ENCODE peak calls at places on chromosomes 11 and 22, in nine cellular contexts. J is neural progenitor cell, K is coronary artery, D is brain microvascular endothelial cell, C is AG04450, S is stomach, Z is thoracic aorta, V is upper lobe of right lung, G is fibroblast of mammary gland. B is an unnamed sample.

GRCh38 chr11:56642339-56642738 is at the start of gene OR5AP2:
- DNase-seq in C (no peak), S (no peak), G (no peak), K (no peak), V (no peak), J (no peak), D (no peak), Z (no peak), B (no peak)

GRCh38 chr22:50190182-50190951 is 4.7 kb downstream of the TRABD start:
- DNase-seq in Z (no peak), J (peak; percentile 68), D (no peak), G (peak; percentile 52), K (no peak), S (peak; percentile 88), V (peak; percentile 94), C (no peak), B (peak; percentile 76)

GRCh38 chr22:25023879-25024278 is 71.4 kb downstream of the KIAA1671 start:
- DNase-seq in V (no peak), G (no peak), J (no peak), C (no peak), Z (no peak), D (no peak), K (no peak), S (no peak), B (no peak)

GRCh38 chr22:49210606-49211005 is 617.1 kb downstream of the BRD1 start:
- DNase-seq in J (no peak), D (no peak), C (no peak), G (no peak), Z (no peak), V (peak; percentile 12), K (no peak), S (no peak), B (no peak)

GRCh38 chr11:18365736-18366135 is 28.6 kb upstream of the LDHA start:
- DNase-seq in C (no peak), K (no peak), S (no peak), Z (no peak), G (no peak), V (no peak), J (no peak), D (no peak), B (no peak)

GRCh38 chr22:32219030-32219429 is 14.2 kb upstream of the RFPL2 start:
- DNase-seq in Z (no peak), G (no peak), V (no peak), D (no peak), S (no peak), K (no peak), J (no peak), C (no peak), B (no peak)

GRCh38 chr11:47393163-47394049 is 15.0 kb upstream of the SLC39A13 start:
- DNase-seq in S (no peak), J (peak; percentile 0), V (peak; percentile 76), Z (no peak), D (peak; percentile 57), C (peak; percentile 53), G (peak; percentile 64), K (no peak), B (no peak)

GRCh38 chr22:38869663-38870062 is 2.4 kb downstream of the CBX6 start:
- DNase-seq in K (no peak), D (no peak), S (no peak), J (no peak), Z (no peak), C (no peak), G (no peak), V (no peak), B (no peak)

GRCh38 chr11:79694368-79694767 is 253.5 kb upstream of the TENM4 start:
- DNase-seq in C (no peak), K (no peak), J (no peak), G (no peak), S (no peak), D (no peak), Z (no peak), V (no peak), B (no peak)

GRCh38 chr11:78251083-78251699 is 62.5 kb downstream of the USP35 start:
- DNase-seq in S (no peak), J (no peak), C (no peak), D (peak; percentile 31), V (no peak), Z (no peak), K (no peak), G (peak; percentile 42), B (no peak)

GRCh38 chr11:67082071-67082791 is 25.6 kb downstream of the RHOD start:
- DNase-seq in D (no peak), C (no peak), K (no peak), V (no peak), S (no peak), J (peak; percentile 45), G (peak; percentile 12), Z (no peak), B (no peak)

GRCh38 chr11:27282141-27282590 is 80.8 kb downstream of the CCDC34 start:
- DNase-seq in J (no peak), C (peak; percentile 72), D (peak; percentile 93), V (no peak), K (peak; percentile 85), G (peak; percentile 95), Z (peak; percentile 26), S (no peak), B (no peak)

GRCh38 chr11:128232588-128232987 is 354.8 kb downstream of the ETS1 start:
- DNase-seq in Z (no peak), S (no peak), J (no peak), K (no peak), D (no peak), C (no peak), G (no peak), V (no peak), B (no peak)

GRCh38 chr22:37678372-37678771 is 2.9 kb downstream of the LGALS1 start:
- DNase-seq in S (no peak), Z (no peak), G (no peak), D (no peak), C (no peak), V (no peak), K (no peak), J (no peak), B (no peak)
- H3K4me3 ChIP-seq in S (no peak overlapping the region), Z (peak overlapping the region; percentile 89), G (peak overlapping the region; percentile 99), D (peak overlapping the region; percentile 93), C (peak overlapping the region; percentile 97), V (no peak overlapping the region), K (no peak overlapping the region), J (no peak overlapping the region), B (no peak overlapping the region)

GRCh38 chr22:17222503-17222902 is 3.3 kb upstream of the ADA2 start:
- DNase-seq in S (no peak), C (no peak), Z (no peak), G (no peak), K (no peak), D (no peak), J (no peak), V (no peak), B (no peak)

GRCh38 chr22:17214416-17215043 is 4.7 kb downstream of the ADA2 start:
- DNase-seq in S (no peak), D (no peak), Z (no peak), J (no peak), G (no peak), V (no peak), K (no peak), C (no peak), B (no peak)

GRCh38 chr22:17213976-17214375 is 5.3 kb downstream of the ADA2 start:
- DNase-seq in S (peak; percentile 38), C (no peak), K (no peak), Z (no peak), D (peak; percentile 27), J (peak; percentile 34), V (peak; percentile 75), G (peak; percentile 37), B (no peak)

GRCh38 chr22:17217179-17217578 is 2.1 kb downstream of the ADA2 start:
- DNase-seq in Z (no peak), D (no peak), S (no peak), J (peak; percentile 33), V (no peak), K (no peak), C (no peak), G (no peak), B (peak; percentile 73)

DNA sequence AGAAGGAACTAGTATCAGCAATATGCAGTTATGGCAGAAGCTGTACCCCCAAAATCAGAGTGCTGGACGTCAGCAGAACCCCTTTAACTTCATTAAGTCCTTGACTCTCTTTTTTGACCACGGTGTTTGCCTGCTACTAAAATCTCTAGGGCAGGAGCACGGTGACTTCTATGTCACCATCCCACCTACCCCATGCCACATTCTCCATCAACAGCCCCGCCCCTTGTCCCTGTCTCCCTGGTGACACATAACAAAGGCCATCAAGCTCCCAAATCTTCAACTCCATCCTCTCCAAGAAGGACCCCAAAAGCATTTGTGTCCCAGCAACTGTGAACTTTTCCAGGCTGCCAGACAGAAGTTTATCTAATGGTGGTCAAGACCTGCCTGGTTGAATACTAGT is 894 bp downstream of the ADA2 start:
- DNase-seq in J (no peak), C (no peak), Z (no peak), D (no peak), S (no peak), G (no peak), K (no peak), V (no peak), B (no peak)
- H3K4me3 ChIP-seq in J (no peak overlapping the region), C (no peak overlapping the region), Z (peak overlapping the region; percentile 52), D (no peak overlapping the region), S (no peak overlapping the region), G (no peak overlapping the region), K (no peak overlapping the region), V (peak overlapping the region; percentile 41), B (peak overlapping the region; percentile 89)

GRCh38 chr11:85723088-85723487 is 37.1 kb upstream of the CCDC89 start:
- DNase-seq in D (no peak), K (no peak), G (no peak), S (no peak), J (no peak), Z (no peak), V (no peak), C (no peak), B (no peak)

GRCh38 chr11:85718126-85718943 is 32.3 kb upstream of the CCDC89 start:
- DNase-seq in G (peak; percentile 8), S (no peak), K (no peak), Z (no peak), C (no peak), V (no peak), J (no peak), D (no peak), B (no peak)

GRCh38 chr11:85724750-85725465 is 38.9 kb upstream of the CCDC89 start:
- DNase-seq in S (no peak), Z (no peak), V (no peak), J (no peak), G (no peak), K (no peak), C (no peak), D (no peak), B (no peak)

GRCh38 chr11:85718991-85719807 is 33.2 kb upstream of the CCDC89 start:
- DNase-seq in G (peak; percentile 99), S (no peak), K (peak; percentile 82), D (peak; percentile 93), V (no peak), J (peak; percentile 90), Z (no peak), C (peak; percentile 97), B (no peak)

GRCh38 chr11:85721191-85721590 is 35.2 kb upstream of the CCDC89 start:
- DNase-seq in G (no peak), Z (no peak), C (no peak), S (no peak), J (no peak), V (no peak), D (no peak), K (no peak), B (no peak)
- H3K4me3 ChIP-seq in G (no peak overlapping the region), Z (no peak overlapping the region), C (no peak overlapping the region), S (no peak overlapping the region), J (no peak overlapping the region), V (no peak overlapping the region), D (no peak overlapping the region), K (no peak overlapping the region), B (no peak overlapping the region)

GRCh38 chr11:76347391-76347790 is 33.5 kb downstream of the THAP12 start:
- DNase-seq in G (no peak), K (no peak), C (no peak), J (no peak), V (no peak), Z (no peak), S (no peak), D (no peak), B (no peak)
- H3K4me3 ChIP-seq in G (no peak overlapping the region), K (no peak overlapping the region), C (no peak overlapping the region), J (no peak overlapping the region), V (no peak overlapping the region), Z (no peak overlapping the region), S (no peak overlapping the region), D (no peak overlapping the region), B (no peak overlapping the region)